ENCODE peak calls at places on chromosomes 3 and 15, in eight cellular contexts. S, L, K, J, Z, B, U and V are unnamed samples.

GRCh38 chr3:134348524-134348923 is 25.7 kb downstream of the AMOTL2 start:
- DNase-seq in Z (no peak), K (no peak), S (no peak), B (no peak), L (peak; percentile 64), J (no peak), U (no peak), V (no peak)

GRCh38 chr15:31150732-31151212 is 49.2 kb upstream of the TRPM1 start:
- DNase-seq in U (no peak), K (no peak), J (no peak), Z (peak; percentile 92), L (no peak), S (no peak), B (no peak), V (no peak)

GRCh38 chr15:86183765-86184491 is 104.3 kb downstream of the AGBL1 start:
- DNase-seq in L (no peak), K (no peak), S (no peak), J (no peak), B (no peak), U (no peak), Z (peak; percentile 7), V (no peak)

GRCh38 chr3:180624714-180625113 is 22.8 kb downstream of the TTC14 start:
- DNase-seq in Z (no peak), L (no peak), U (no peak), S (no peak), J (no peak), B (no peak), K (no peak), V (no peak)

GRCh38 chr15:67670647-67671305 is 128.3 kb downstream of the MAP2K5 start:
- DNase-seq in Z (no peak), L (no peak), U (no peak), J (no peak), S (no peak), K (no peak), B (no peak), V (no peak)

GRCh38 chr3:194384569-194385001 is 14.5 kb downstream of the GP5 start:
- DNase-seq in U (no peak), J (no peak), Z (no peak), B (no peak), L (peak; percentile 40), S (no peak), K (no peak), V (no peak)

GRCh38 chr3:157794771-157795170 is 291.6 kb upstream of the VEPH1 start:
- DNase-seq in B (no peak), L (no peak), J (no peak), K (no peak), U (no peak), Z (no peak), S (no peak), V (no peak)

GRCh38 chr15:62868507-62868906 is 174.0 kb upstream of the TPM1 start:
- DNase-seq in S (no peak), B (no peak), Z (no peak), J (no peak), K (peak; percentile 69), U (no peak), L (no peak), V (no peak)

GRCh38 chr3:49805367-49805782 is 2.3 kb downstream of the INKA1 start:
- DNase-seq in S (peak; percentile 95), L (peak; percentile 85), J (no peak), U (peak; percentile 46), Z (no peak), K (peak; percentile 89), B (no peak), V (no peak)

GRCh38 chr15:69380726-69381105 is 33.4 kb upstream of the KIF23 start:
- DNase-seq in U (no peak), K (no peak), B (no peak), J (no peak), S (no peak), Z (no peak), L (no peak), V (no peak)

GRCh38 chr15:69384626-69385025 is 29.5 kb upstream of the KIF23 start:
- DNase-seq in Z (no peak), S (no peak), B (no peak), J (no peak), L (no peak), K (no peak), U (no peak), V (no peak)

GRCh38 chr15:69377137-69377536 is 37.0 kb upstream of the KIF23 start:
- DNase-seq in S (no peak), B (no peak), K (no peak), U (no peak), J (no peak), L (peak; percentile 6), Z (no peak), V (no peak)

GRCh38 chr15:69375151-69375790 is 38.9 kb upstream of the KIF23 start:
- DNase-seq in U (no peak), Z (no peak), J (no peak), L (no peak), K (no peak), B (no peak), S (no peak), V (no peak)

GRCh38 chr15:69380100-69380725 is 33.9 kb upstream of the KIF23 start:
- DNase-seq in B (no peak), L (no peak), U (peak; percentile 25), K (no peak), Z (peak; percentile 41), S (no peak), J (no peak), V (no peak)
- TF ChIP-seq CTCF in B (no peak), L (no peak), U (no peak), K (peak; percentile 26), Z (peak; percentile 45), S (no peak), J (no peak), V (no peak)

GRCh38 chr3:41997702-41998551 is 36.0 kb upstream of the ULK4 start:
- DNase-seq in K (no peak), S (no peak), J (no peak), B (peak; percentile 13), Z (peak; percentile 45), L (no peak), U (peak; percentile 28), V (no peak)
- TF ChIP-seq CTCF in K (peak; percentile 38), S (peak; percentile 47), J (no peak), B (peak; percentile 42), Z (peak; percentile 62), L (peak; percentile 45), U (peak; percentile 41), V (no peak)

GRCh38 chr3:93983408-93983807 is 3.5 kb downstream of the ARL13B start:
- DNase-seq in L (no peak), B (no peak), U (no peak), K (no peak), J (no peak), Z (no peak), S (no peak), V (no peak)
- TF ChIP-seq CTCF in L (no peak), B (no peak), U (no peak), K (no peak), J (no peak), Z (no peak), S (no peak), V (no peak)

GRCh38 chr15:43775411-43775965 is 1.3 kb downstream of the ELL3 start:
- DNase-seq in Z (peak; percentile 40), L (peak; percentile 48), S (no peak), K (no peak), J (no peak), B (no peak), U (peak; percentile 43), V (no peak)
- TF ChIP-seq CTCF in Z (peak; percentile 35), L (peak; percentile 25), S (peak; percentile 31), K (peak; percentile 11), J (no peak), B (peak; percentile 18), U (peak; percentile 14), V (no peak)

GRCh38 chr3:170869645-170870593 is at the start of gene RPL22L1:
- DNase-seq in L (peak; percentile 97), S (peak; percentile 93), J (peak; percentile 88), U (peak; percentile 88), B (peak; percentile 88), K (peak; percentile 89), Z (peak; percentile 97), V (peak; percentile 77)
- TF ChIP-seq CTCF in L (no peak), S (no peak), J (peak; percentile 12), U (no peak), B (no peak), K (peak; percentile 26), Z (peak; percentile 30), V (no peak)

GRCh38 chr15:39474657-39475056 is 106.2 kb upstream of the THBS1 start:
- DNase-seq in L (no peak), U (no peak), K (no peak), S (no peak), J (no peak), B (no peak), Z (no peak), V (no peak)
- TF ChIP-seq CTCF in L (no peak), U (no peak), K (no peak), S (no peak), J (no peak), B (no peak), Z (no peak), V (no peak)

GRCh38 chr3:39150170-39150802 is 3.1 kb downstream of the CSRNP1 start:
- DNase-seq in S (no peak), L (no peak), U (no peak), J (no peak), Z (no peak), B (no peak), K (no peak), V (no peak)
- TF ChIP-seq CTCF in S (no peak), L (no peak), U (no peak), J (no peak), Z (no peak), B (no peak), K (no peak), V (no peak)

DNA sequence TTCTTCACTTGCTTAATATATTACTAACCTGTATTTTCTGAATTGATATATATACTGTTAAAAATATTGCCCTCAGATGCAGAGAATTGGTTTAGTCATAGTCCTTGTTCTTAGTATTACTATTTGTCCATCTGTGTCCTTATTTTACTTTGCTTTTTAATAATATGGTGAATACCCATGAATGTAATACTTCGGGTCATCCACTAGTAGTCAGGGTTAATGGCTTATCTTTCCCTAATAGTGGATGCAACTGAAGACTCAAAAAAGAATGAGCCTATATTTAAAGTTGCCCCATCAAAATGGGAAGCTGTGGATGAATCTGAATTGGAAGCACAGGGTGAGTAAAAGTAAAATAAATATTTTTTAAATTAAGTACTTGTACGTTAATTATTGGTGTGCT is 36.5 kb downstream of the U2SURP start:
- DNase-seq in J (no peak), S (no peak), L (no peak), K (no peak), B (no peak), U (no peak), Z (no peak), V (no peak)
- TF ChIP-seq CTCF in J (no peak), S (no peak), L (no peak), K (no peak), B (peak; percentile 18), U (peak; percentile 22), Z (peak; percentile 15), V (no peak)

DNA sequence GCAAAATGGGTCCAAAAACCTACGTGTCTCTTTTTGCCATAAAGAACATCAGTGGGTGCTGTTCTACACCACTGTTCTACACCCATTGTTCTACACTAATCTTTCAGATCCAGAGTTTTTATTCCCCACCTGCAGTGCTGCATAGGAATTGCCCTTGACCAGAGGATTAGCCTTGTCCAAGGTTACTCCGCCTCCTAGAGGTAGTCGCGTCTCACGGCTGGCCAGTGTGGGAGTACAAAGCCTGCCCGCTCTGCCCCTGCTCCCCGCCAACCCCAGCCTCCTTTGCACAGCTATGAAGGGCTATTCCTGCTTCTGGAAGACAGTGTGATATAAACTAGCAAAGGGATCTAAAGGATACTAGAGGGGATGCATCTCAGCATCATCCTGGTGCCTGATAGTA is 222.1 kb upstream of the LMCD1 start:
- DNase-seq in K (no peak), Z (no peak), B (no peak), S (no peak), L (no peak), J (no peak), U (no peak), V (no peak)
- TF ChIP-seq CTCF in K (no peak), Z (no peak), B (no peak), S (no peak), L (no peak), J (no peak), U (no peak), V (no peak)